ENCODE peak calls at places on chromosomes 1 and 21, in four cellular contexts. One of them, this sample, is unnamed.

GRCh38 chr1:6026095-6026809 is 19.4 kb upstream of the KCNAB2 start:
- DNase-seq in mesenchymal stem cell: no peak
- DNase-seq in H1: peak; percentile 83
- DNase-seq in trophoblast cell: peak; percentile 43
- DNase-seq in this sample: no peak

GRCh38 chr1:175376194-175376593 is 183.6 kb upstream of the KIAA0040 start:
- DNase-seq in mesenchymal stem cell: peak; percentile 52
- DNase-seq in H1: no peak
- DNase-seq in trophoblast cell: peak; percentile 32
- DNase-seq in this sample: no peak

GRCh38 chr1:16372535-16373340 is 5.7 kb downstream of the SZRD1 start:
- DNase-seq in mesenchymal stem cell: no peak
- DNase-seq in H1: no peak
- DNase-seq in trophoblast cell: no peak
- DNase-seq in this sample: no peak

GRCh38 chr1:241608379-241609033 is 31.7 kb downstream of the CHML start:
- DNase-seq in mesenchymal stem cell: peak; percentile 66
- DNase-seq in H1: no peak
- DNase-seq in trophoblast cell: no peak
- DNase-seq in this sample: no peak

GRCh38 chr1:99465176-99465900 is 180.6 kb upstream of the PALMD start:
- DNase-seq in mesenchymal stem cell: peak; percentile 76
- DNase-seq in H1: no peak
- DNase-seq in trophoblast cell: peak; percentile 92
- DNase-seq in this sample: no peak

GRCh38 chr21:38985423-38986378 is 180.0 kb downstream of the ETS2 start:
- DNase-seq in mesenchymal stem cell: peak; percentile 60
- DNase-seq in H1: no peak
- DNase-seq in trophoblast cell: no peak
- DNase-seq in this sample: no peak

GRCh38 chr1:98940069-98940468 is 64.6 kb downstream of the PLPPR5 start:
- DNase-seq in mesenchymal stem cell: no peak
- DNase-seq in H1: no peak
- DNase-seq in trophoblast cell: no peak
- DNase-seq in this sample: no peak

GRCh38 chr1:2452583-2453315 is 23.3 kb upstream of the PLCH2 start:
- DNase-seq in mesenchymal stem cell: no peak
- DNase-seq in H1: no peak
- DNase-seq in trophoblast cell: no peak
- DNase-seq in this sample: no peak

GRCh38 chr1:7940745-7941436 is at the start of gene TNFRSF9:
- DNase-seq in mesenchymal stem cell: peak; percentile 86
- DNase-seq in H1: no peak
- DNase-seq in trophoblast cell: peak; percentile 40
- DNase-seq in this sample: no peak

GRCh38 chr1:17170571-17170970 is 34.4 kb upstream of the PADI1 start:
- DNase-seq in mesenchymal stem cell: peak; percentile 59
- DNase-seq in H1: no peak
- DNase-seq in trophoblast cell: no peak
- DNase-seq in this sample: no peak

GRCh38 chr1:231705860-231706553 is 79.4 kb downstream of the DISC1 start:
- DNase-seq in mesenchymal stem cell: no peak
- DNase-seq in H1: no peak
- DNase-seq in trophoblast cell: no peak
- DNase-seq in this sample: no peak

GRCh38 chr1:46615088-46615487 is 1.5 kb downstream of the MOB3C start:
- DNase-seq in mesenchymal stem cell: no peak
- DNase-seq in H1: no peak
- DNase-seq in trophoblast cell: no peak
- DNase-seq in this sample: no peak

GRCh38 chr21:44865561-44866280 is 7.8 kb downstream of the PTTG1IP start:
- DNase-seq in mesenchymal stem cell: no peak
- DNase-seq in H1: no peak
- DNase-seq in trophoblast cell: no peak
- DNase-seq in this sample: no peak

GRCh38 chr1:114154963-114155322 is 1.3 kb upstream of the SYT6 start:
- DNase-seq in mesenchymal stem cell: peak; percentile 12
- DNase-seq in H1: peak; percentile 86
- DNase-seq in trophoblast cell: peak; percentile 21
- DNase-seq in this sample: no peak

GRCh38 chr1:64925594-64925993 is 40.8 kb downstream of the JAK1 start:
- DNase-seq in mesenchymal stem cell: no peak
- DNase-seq in H1: no peak
- DNase-seq in trophoblast cell: no peak
- DNase-seq in this sample: no peak

GRCh38 chr1:174413632-174414031 is 34.1 kb upstream of the GPR52 start:
- DNase-seq in mesenchymal stem cell: peak; percentile 12
- DNase-seq in H1: no peak
- DNase-seq in trophoblast cell: no peak
- DNase-seq in this sample: peak; percentile 11

GRCh38 chr1:184188091-184188490 is 136.6 kb downstream of the TSEN15 start:
- DNase-seq in mesenchymal stem cell: no peak
- DNase-seq in H1: no peak
- DNase-seq in trophoblast cell: no peak
- DNase-seq in this sample: no peak

GRCh38 chr1:117015701-117016100 is 14.1 kb downstream of the CD101 start:
- DNase-seq in mesenchymal stem cell: no peak
- DNase-seq in H1: no peak
- DNase-seq in trophoblast cell: peak; percentile 95
- DNase-seq in this sample: no peak

GRCh38 chr21:36350282-36350910 is 30.4 kb downstream of the MORC3 start:
- DNase-seq in mesenchymal stem cell: peak; percentile 57
- DNase-seq in H1: no peak
- DNase-seq in trophoblast cell: peak; percentile 85
- DNase-seq in this sample: no peak

GRCh38 chr1:224245188-224245587 is 62.1 kb downstream of the DEGS1 start:
- DNase-seq in mesenchymal stem cell: peak; percentile 46
- DNase-seq in H1: no peak
- DNase-seq in trophoblast cell: no peak
- DNase-seq in this sample: no peak

GRCh38 chr1:68104155-68104554 is 53.7 kb upstream of the DIRAS3 start:
- DNase-seq in mesenchymal stem cell: peak; percentile 22
- DNase-seq in H1: no peak
- DNase-seq in trophoblast cell: no peak
- DNase-seq in this sample: no peak

GRCh38 chr1:79852004-79852403 is 845.5 kb upstream of the ADGRL4 start:
- DNase-seq in mesenchymal stem cell: no peak
- DNase-seq in H1: no peak
- DNase-seq in trophoblast cell: peak; percentile 17
- DNase-seq in this sample: no peak

GRCh38 chr1:40107290-40107959 is 10.4 kb upstream of the PPT1 start:
- DNase-seq in mesenchymal stem cell: no peak
- DNase-seq in H1: no peak
- DNase-seq in trophoblast cell: peak; percentile 90
- DNase-seq in this sample: no peak

DNA sequence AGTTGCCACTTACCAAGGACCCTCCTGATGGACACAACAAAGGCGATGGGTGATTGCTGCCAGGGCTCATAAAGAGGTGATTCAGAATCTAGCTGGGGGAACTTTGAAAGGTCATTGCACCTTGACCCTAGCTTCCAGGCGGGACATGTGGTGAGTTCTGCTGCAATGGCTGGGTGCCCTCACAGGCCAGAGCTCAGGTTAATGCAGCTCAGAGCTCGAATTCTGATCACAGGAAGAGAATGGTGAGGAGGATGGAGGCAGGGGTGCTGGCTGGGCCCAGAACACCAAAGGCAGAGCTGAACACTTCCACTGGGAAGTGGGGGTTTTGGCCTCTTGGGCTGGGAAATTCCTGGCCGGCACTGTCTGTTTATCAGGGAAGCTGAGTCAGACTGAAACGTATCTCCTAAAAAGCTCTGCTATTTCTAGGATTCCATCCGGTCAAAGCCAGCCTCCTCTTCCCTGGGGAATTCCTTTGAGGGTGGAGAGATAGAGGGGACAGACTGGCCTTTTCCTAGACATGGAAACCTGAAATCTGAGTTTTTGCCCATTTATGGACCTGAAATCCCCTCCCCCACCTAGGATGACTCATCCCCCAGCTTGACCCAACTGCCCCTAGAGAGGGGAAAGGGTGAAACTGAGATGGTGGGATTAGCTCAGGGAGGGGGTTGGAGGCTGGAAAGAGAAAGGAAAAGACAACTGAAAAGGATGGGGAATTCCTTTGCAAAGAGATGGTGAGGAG is 27.2 kb downstream of the NUAK2 start:
- DNase-seq in mesenchymal stem cell: peak; percentile 99
- DNase-seq in H1: peak; percentile 56
- DNase-seq in trophoblast cell: peak; percentile 94
- DNase-seq in this sample: peak; percentile 86
- H2BK12ac ChIP-seq in mesenchymal stem cell: peak overlapping the region; percentile 100
- H2BK12ac ChIP-seq in H1: peak overlapping the region; percentile 100
- H2BK12ac ChIP-seq in trophoblast cell: peak overlapping the region; percentile 97
- H2BK12ac ChIP-seq in this sample: peak overlapping the region; percentile 34

GRCh38 chr1:169534653-169535052 is 48.9 kb upstream of the SLC19A2 start:
- DNase-seq in mesenchymal stem cell: no peak
- DNase-seq in H1: no peak
- DNase-seq in trophoblast cell: no peak
- DNase-seq in this sample: no peak
- H3K27ac ChIP-seq in mesenchymal stem cell: no peak overlapping the region
- H3K27ac ChIP-seq in H1: no peak overlapping the region
- H3K27ac ChIP-seq in trophoblast cell: no peak overlapping the region
- H3K27ac ChIP-seq in this sample: no peak overlapping the region

GRCh38 chr1:201538618-201539551 is at the start of gene NAV1:
- DNase-seq in mesenchymal stem cell: peak; percentile 89
- DNase-seq in H1: peak; percentile 80
- DNase-seq in trophoblast cell: peak; percentile 94
- DNase-seq in this sample: peak; percentile 70

GRCh38 chr1:201540846-201541735 is 2.2 kb downstream of the NAV1 start:
- DNase-seq in mesenchymal stem cell: no peak
- DNase-seq in H1: no peak
- DNase-seq in trophoblast cell: peak; percentile 94
- DNase-seq in this sample: no peak

GRCh38 chr1:201537966-201538617 is 835 bp upstream of the NAV1 start:
- DNase-seq in mesenchymal stem cell: peak; percentile 70
- DNase-seq in H1: peak; percentile 78
- DNase-seq in trophoblast cell: peak; percentile 46
- DNase-seq in this sample: no peak

GRCh38 chr1:201537467-201537866 is 1.5 kb upstream of the NAV1 start:
- DNase-seq in mesenchymal stem cell: no peak
- DNase-seq in H1: no peak
- DNase-seq in trophoblast cell: no peak
- DNase-seq in this sample: no peak

DNA sequence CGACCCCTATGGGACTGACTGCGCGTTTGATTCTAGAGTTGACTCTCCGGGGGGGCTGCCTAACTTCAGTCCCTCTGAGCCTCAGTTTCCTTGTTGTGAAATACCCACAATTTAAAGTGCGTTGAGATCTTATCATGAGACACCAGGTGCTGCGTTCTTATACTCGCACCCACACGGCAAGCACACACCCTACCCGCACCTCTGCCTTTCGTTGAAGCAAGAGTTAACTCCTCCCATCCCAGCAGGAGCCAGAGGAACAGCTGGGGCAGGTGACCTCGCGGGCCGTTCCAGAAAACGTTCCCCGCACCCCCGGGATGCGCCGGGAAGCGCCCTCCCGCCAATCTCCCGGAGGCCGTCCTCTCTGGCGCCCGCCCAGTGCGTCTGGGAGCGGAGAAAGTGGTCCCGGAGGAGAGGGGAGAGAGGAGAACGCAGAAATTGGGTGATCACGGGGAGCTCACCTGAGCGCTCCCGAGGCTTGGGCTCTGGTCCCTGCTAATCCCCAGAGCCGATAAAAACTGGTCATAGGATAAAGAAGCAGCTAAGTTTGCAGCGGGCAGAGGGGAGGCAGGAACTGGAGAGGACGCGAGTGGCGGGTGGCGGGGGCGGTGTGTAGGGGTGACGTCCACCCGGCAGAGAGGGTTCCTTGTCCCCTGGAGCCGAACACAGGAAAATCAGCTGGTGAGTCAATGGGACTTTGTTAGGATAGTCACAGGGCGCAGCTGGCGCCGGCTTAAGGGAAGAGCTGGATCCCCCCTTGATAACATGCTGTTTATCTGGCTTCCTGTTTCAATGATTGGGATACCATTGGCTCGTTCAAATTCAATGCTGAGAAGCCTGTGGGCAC is 856 bp downstream of the NAV1 start:
- DNase-seq in mesenchymal stem cell: peak; percentile 84
- DNase-seq in H1: peak; percentile 71
- DNase-seq in trophoblast cell: peak; percentile 88
- DNase-seq in this sample: no peak
- H3K4me3 ChIP-seq in mesenchymal stem cell: peak overlapping the region; percentile 94
- H3K4me3 ChIP-seq in H1: peak overlapping the region; percentile 83
- H3K4me3 ChIP-seq in trophoblast cell: peak overlapping the region; percentile 87
- H3K4me3 ChIP-seq in this sample: peak overlapping the region; percentile 82

GRCh38 chr1:156675271-156675708 is 1.9 kb downstream of the NES start:
- DNase-seq in mesenchymal stem cell: no peak
- DNase-seq in H1: peak; percentile 56
- DNase-seq in trophoblast cell: no peak
- DNase-seq in this sample: no peak
- H2BK12ac ChIP-seq in mesenchymal stem cell: no peak overlapping the region
- H2BK12ac ChIP-seq in H1: peak overlapping the region; percentile 84
- H2BK12ac ChIP-seq in trophoblast cell: no peak overlapping the region
- H2BK12ac ChIP-seq in this sample: peak overlapping the region; percentile 100